ENCODE peak calls at places on chromosomes 5 and 9, in six cellular contexts. G, J, H, W, A and E are unnamed samples.
A peak's percentile ranks its signal among the peaks of the same experiment; 100 is the strongest.

GRCh38 chr9:124840300-124840833 is 12.9 kb upstream of the WDR38 start:
- DNase-seq in G (peak; percentile 58), J (peak; percentile 43), H (no peak), W (no peak), A (no peak), E (no peak)

GRCh38 chr9:32177389-32177788 is 207.1 kb upstream of the ACO1 start:
- DNase-seq in G (no peak), J (no peak), H (no peak), W (no peak), A (no peak), E (no peak)

GRCh38 chr9:114184071-114184470 is 28.7 kb downstream of the COL27A1 start:
- DNase-seq in G (peak; percentile 19), J (peak; percentile 60), H (no peak), W (no peak), A (no peak), E (no peak)

GRCh38 chr9:27340876-27341540 is 44.1 kb upstream of the EQTN start:
- DNase-seq in G (no peak), J (no peak), H (no peak), W (no peak), A (no peak), E (no peak)

GRCh38 chr9:97516111-97516510 is 14.6 kb downstream of the TMOD1 start:
- DNase-seq in G (no peak), J (no peak), H (no peak), W (no peak), A (no peak), E (no peak)

GRCh38 chr5:151134228-151134627 is 23.4 kb downstream of the ANXA6 start:
- DNase-seq in G (no peak), J (no peak), H (no peak), W (no peak), A (no peak), E (no peak)

GRCh38 chr9:33620738-33621439 is 96.8 kb downstream of the ANKRD18B start:
- DNase-seq in G (no peak), J (peak; percentile 79), H (no peak), W (no peak), A (no peak), E (no peak)

GRCh38 chr9:109653470-109653869 is 126.5 kb upstream of the PALM2AKAP2 start:
- DNase-seq in G (no peak), J (peak; percentile 4), H (no peak), W (no peak), A (no peak), E (no peak)

GRCh38 chr5:93621340-93621872 is 38.4 kb downstream of the NR2F1 start:
- DNase-seq in G (no peak), J (no peak), H (no peak), W (no peak), A (peak; percentile 81), E (no peak)

GRCh38 chr5:126234563-126235195 is 188.5 kb upstream of the GRAMD2B start:
- DNase-seq in G (no peak), J (peak; percentile 24), H (no peak), W (no peak), A (no peak), E (no peak)

GRCh38 chr5:169695919-169696490 is 58.9 kb downstream of the DOCK2 start:
- DNase-seq in G (no peak), J (peak; percentile 99), H (no peak), W (no peak), A (no peak), E (no peak)

GRCh38 chr9:97480174-97480573 is 21.3 kb upstream of the TMOD1 start:
- DNase-seq in G (no peak), J (no peak), H (no peak), W (no peak), A (no peak), E (no peak)

GRCh38 chr9:86944974-86945867 is 2.1 kb downstream of the GAS1 start:
- DNase-seq in G (no peak), J (peak; percentile 64), H (no peak), W (no peak), A (no peak), E (no peak)

GRCh38 chr9:86941196-86941595 is 6.1 kb downstream of the GAS1 start:
- DNase-seq in G (no peak), J (no peak), H (no peak), W (no peak), A (no peak), E (no peak)

GRCh38 chr9:86942352-86943222 is 4.7 kb downstream of the GAS1 start:
- DNase-seq in G (no peak), J (no peak), H (no peak), W (no peak), A (no peak), E (no peak)

GRCh38 chr9:86943871-86944240 is 3.5 kb downstream of the GAS1 start:
- DNase-seq in G (no peak), J (no peak), H (no peak), W (no peak), A (no peak), E (no peak)

GRCh38 chr9:86943223-86943870 is 4.0 kb downstream of the GAS1 start:
- DNase-seq in G (no peak), J (peak; percentile 21), H (no peak), W (no peak), A (no peak), E (no peak)
- H3K27ac ChIP-seq in G (no peak overlapping the region), J (no peak overlapping the region), H (no peak overlapping the region), W (no peak overlapping the region), A (peak overlapping the region; percentile 56), E (no peak overlapping the region)

GRCh38 chr9:91207889-91208651 is 153.6 kb downstream of the AUH start:
- DNase-seq in G (no peak), J (peak; percentile 71), H (no peak), W (peak; percentile 70), A (no peak), E (no peak)
- H3K27ac ChIP-seq in G (peak overlapping the region; percentile 31), J (peak overlapping the region; percentile 55), H (no peak overlapping the region), W (no peak overlapping the region), A (peak overlapping the region; percentile 69), E (peak overlapping the region; percentile 31)

GRCh38 chr5:58404734-58405133 is 55.2 kb downstream of the PLK2 start:
- DNase-seq in G (no peak), J (no peak), H (no peak), W (no peak), A (no peak), E (no peak)

GRCh38 chr5:58403822-58404433 is 56.0 kb downstream of the PLK2 start:
- DNase-seq in G (no peak), J (no peak), H (no peak), W (no peak), A (no peak), E (no peak)

GRCh38 chr5:58407042-58407709 is 52.7 kb downstream of the PLK2 start:
- DNase-seq in G (no peak), J (peak; percentile 86), H (no peak), W (no peak), A (no peak), E (no peak)

GRCh38 chr5:58405175-58405574 is 54.7 kb downstream of the PLK2 start:
- DNase-seq in G (no peak), J (no peak), H (no peak), W (no peak), A (no peak), E (no peak)

GRCh38 chr5:58406394-58406793 is 53.5 kb downstream of the PLK2 start:
- DNase-seq in G (no peak), J (no peak), H (no peak), W (no peak), A (no peak), E (no peak)
- H3K27ac ChIP-seq in G (no peak overlapping the region), J (peak overlapping the region; percentile 61), H (no peak overlapping the region), W (no peak overlapping the region), A (no peak overlapping the region), E (no peak overlapping the region)

DNA sequence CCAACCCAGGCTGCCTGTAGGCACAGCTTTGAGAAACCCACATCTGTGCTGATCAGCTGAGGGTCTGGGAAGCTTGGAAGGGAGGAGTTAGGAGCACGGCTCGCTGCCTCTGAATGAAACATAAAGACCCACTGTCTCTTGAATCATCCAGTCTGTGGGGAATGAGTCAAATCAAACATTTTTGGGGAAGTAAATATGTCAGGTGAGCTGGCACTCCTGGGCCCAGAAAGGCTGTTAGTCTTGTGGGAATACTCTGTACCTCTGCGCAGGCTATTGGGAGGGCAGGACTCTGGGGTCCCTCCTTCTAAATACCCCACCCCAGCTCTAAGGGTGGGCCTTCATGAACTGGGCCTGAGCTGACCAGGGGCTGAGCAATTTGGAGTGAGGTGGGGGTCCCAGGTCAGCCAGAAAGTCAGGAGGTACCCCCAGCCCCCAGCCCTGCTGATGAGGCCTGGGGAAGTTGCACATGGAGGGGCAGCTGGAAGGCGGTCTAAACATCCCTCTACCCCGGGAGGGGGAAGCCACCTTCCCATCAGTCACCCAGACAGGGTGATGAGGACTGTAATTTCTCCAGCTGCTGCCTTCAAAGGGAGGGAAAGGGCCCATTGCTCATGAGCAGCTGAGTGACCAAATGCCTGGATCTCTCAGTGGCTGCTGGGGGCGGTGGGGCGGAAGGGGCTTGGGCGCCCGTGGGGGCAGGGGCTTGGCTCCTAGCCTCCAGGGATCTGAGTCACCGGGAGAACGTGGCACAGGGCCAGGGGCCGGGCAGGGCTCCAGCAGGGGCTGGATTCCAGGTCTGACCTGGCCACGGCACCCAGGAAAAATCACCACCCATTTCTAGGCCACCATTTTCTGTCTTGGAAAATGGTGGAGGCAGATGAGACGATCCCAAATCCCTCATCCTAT is 10.8 kb downstream of the FIBCD1 start:
- DNase-seq in G (peak; percentile 64), J (peak; percentile 64), H (no peak), W (no peak), A (peak; percentile 66), E (no peak)
- H3K27ac ChIP-seq in G (no peak overlapping the region), J (no peak overlapping the region), H (no peak overlapping the region), W (no peak overlapping the region), A (no peak overlapping the region), E (no peak overlapping the region)

DNA sequence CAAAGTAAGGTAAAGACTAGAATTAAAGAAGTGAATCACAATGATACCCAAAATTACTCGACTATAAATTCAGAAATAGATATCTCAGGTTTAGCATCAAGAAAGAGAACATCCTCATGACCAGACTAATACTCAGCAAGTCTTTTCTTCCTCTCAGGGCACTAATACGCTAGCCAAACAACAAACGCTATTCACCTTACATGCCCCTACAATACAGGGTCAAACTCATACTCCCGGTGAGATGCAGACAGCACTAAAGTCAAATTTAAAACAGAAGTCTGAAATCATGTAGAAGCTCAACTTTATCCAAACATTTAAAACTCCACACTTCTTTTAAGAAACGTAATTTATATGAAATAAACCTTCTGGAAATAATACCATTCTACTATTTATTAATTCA is 5.6 kb downstream of the PFDN1 start:
- DNase-seq in G (no peak), J (no peak), H (no peak), W (no peak), A (no peak), E (no peak)
- H3K27ac ChIP-seq in G (no peak overlapping the region), J (peak overlapping the region; percentile 57), H (no peak overlapping the region), W (no peak overlapping the region), A (peak overlapping the region; percentile 85), E (no peak overlapping the region)

GRCh38 chr9:128149001-128149701 is at the start of gene LCN2:
- DNase-seq in G (peak; percentile 20), J (no peak), H (no peak), W (no peak), A (no peak), E (no peak)
- H3K27ac ChIP-seq in G (peak within 1 kb of the TSS; percentile 9), J (no peak within 1 kb of the TSS), H (no peak within 1 kb of the TSS), W (no peak within 1 kb of the TSS), A (peak within 1 kb of the TSS; percentile 54), E (no peak within 1 kb of the TSS)